ENCODE peak calls at places on chromosomes 4 and X, in eight cellular contexts. One of them, this sample, is unnamed.

GRCh38 chr4:89539797-89540711 is 232.5 kb upstream of the GPRIN3 start:
- DNase-seq in suprapubic skin: no peak
- DNase-seq in CD4-positive, CD25-positive, alpha-beta regulatory T cell: no peak
- DNase-seq in prostate gland: no peak
- DNase-seq in RWPE2: no peak
- DNase-seq in caudate nucleus: no peak
- DNase-seq in right atrium auricular region: no peak
- DNase-seq in substantia nigra: no peak
- DNase-seq in this sample: peak; percentile 21

GRCh38 chrX:115357316-115357715 is 67.8 kb downstream of the LUZP4 start:
- DNase-seq in suprapubic skin: no peak
- DNase-seq in CD4-positive, CD25-positive, alpha-beta regulatory T cell: no peak
- DNase-seq in prostate gland: no peak
- DNase-seq in RWPE2: no peak
- DNase-seq in caudate nucleus: no peak
- DNase-seq in right atrium auricular region: no peak
- DNase-seq in substantia nigra: no peak
- DNase-seq in this sample: peak; percentile 19

GRCh38 chr4:161581262-161581661 is 582.5 kb downstream of the FSTL5 start:
- DNase-seq in suprapubic skin: no peak
- DNase-seq in CD4-positive, CD25-positive, alpha-beta regulatory T cell: no peak
- DNase-seq in prostate gland: no peak
- DNase-seq in RWPE2: no peak
- DNase-seq in caudate nucleus: no peak
- DNase-seq in right atrium auricular region: no peak
- DNase-seq in substantia nigra: no peak
- DNase-seq in this sample: no peak

GRCh38 chr4:136680761-136681160 is 851.5 kb downstream of the PCDH18 start:
- DNase-seq in suprapubic skin: no peak
- DNase-seq in CD4-positive, CD25-positive, alpha-beta regulatory T cell: no peak
- DNase-seq in prostate gland: no peak
- DNase-seq in RWPE2: no peak
- DNase-seq in caudate nucleus: no peak
- DNase-seq in right atrium auricular region: no peak
- DNase-seq in substantia nigra: no peak
- DNase-seq in this sample: no peak

GRCh38 chr4:141348589-141348988 is 127.9 kb downstream of the ZNF330 start:
- DNase-seq in suprapubic skin: no peak
- DNase-seq in CD4-positive, CD25-positive, alpha-beta regulatory T cell: no peak
- DNase-seq in prostate gland: no peak
- DNase-seq in RWPE2: no peak
- DNase-seq in caudate nucleus: no peak
- DNase-seq in right atrium auricular region: no peak
- DNase-seq in substantia nigra: no peak
- DNase-seq in this sample: no peak

GRCh38 chr4:139582044-139582443 is 26.0 kb upstream of the SETD7 start:
- DNase-seq in suprapubic skin: no peak
- DNase-seq in CD4-positive, CD25-positive, alpha-beta regulatory T cell: no peak
- DNase-seq in prostate gland: no peak
- DNase-seq in RWPE2: no peak
- DNase-seq in caudate nucleus: no peak
- DNase-seq in right atrium auricular region: no peak
- DNase-seq in substantia nigra: no peak
- DNase-seq in this sample: peak; percentile 61

GRCh38 chrX:22095306-22095705 is 63.2 kb downstream of the PHEX start:
- DNase-seq in suprapubic skin: peak; percentile 75
- DNase-seq in CD4-positive, CD25-positive, alpha-beta regulatory T cell: no peak
- DNase-seq in prostate gland: no peak
- DNase-seq in RWPE2: no peak
- DNase-seq in caudate nucleus: no peak
- DNase-seq in right atrium auricular region: no peak
- DNase-seq in substantia nigra: no peak
- DNase-seq in this sample: peak; percentile 67

GRCh38 chrX:2875798-2876399 is 47.2 kb downstream of the GYG2 start:
- DNase-seq in suprapubic skin: no peak
- DNase-seq in CD4-positive, CD25-positive, alpha-beta regulatory T cell: no peak
- DNase-seq in prostate gland: no peak
- DNase-seq in RWPE2: no peak
- DNase-seq in caudate nucleus: no peak
- DNase-seq in right atrium auricular region: peak; percentile 11
- DNase-seq in substantia nigra: no peak
- DNase-seq in this sample: no peak

GRCh38 chr4:107616838-107617389 is 103.1 kb downstream of the PAPSS1 start:
- DNase-seq in suprapubic skin: no peak
- DNase-seq in CD4-positive, CD25-positive, alpha-beta regulatory T cell: no peak
- DNase-seq in prostate gland: no peak
- DNase-seq in RWPE2: no peak
- DNase-seq in caudate nucleus: no peak
- DNase-seq in right atrium auricular region: no peak
- DNase-seq in substantia nigra: no peak
- DNase-seq in this sample: peak; percentile 13

GRCh38 chr4:101306764-101307615 is 40.3 kb downstream of the PPP3CA start:
- DNase-seq in suprapubic skin: no peak
- DNase-seq in CD4-positive, CD25-positive, alpha-beta regulatory T cell: no peak
- DNase-seq in prostate gland: no peak
- DNase-seq in RWPE2: no peak
- DNase-seq in caudate nucleus: no peak
- DNase-seq in right atrium auricular region: no peak
- DNase-seq in substantia nigra: no peak
- DNase-seq in this sample: no peak

GRCh38 chr4:152894673-152895072 is 41.5 kb upstream of the FHDC1 start:
- DNase-seq in suprapubic skin: no peak
- DNase-seq in CD4-positive, CD25-positive, alpha-beta regulatory T cell: no peak
- DNase-seq in prostate gland: no peak
- DNase-seq in RWPE2: no peak
- DNase-seq in caudate nucleus: no peak
- DNase-seq in right atrium auricular region: no peak
- DNase-seq in substantia nigra: no peak
- DNase-seq in this sample: peak; percentile 63

GRCh38 chrX:12771445-12772069 is 19.7 kb upstream of the PRPS2 start:
- DNase-seq in suprapubic skin: no peak
- DNase-seq in CD4-positive, CD25-positive, alpha-beta regulatory T cell: peak; percentile 85
- DNase-seq in prostate gland: peak; percentile 7
- DNase-seq in RWPE2: no peak
- DNase-seq in caudate nucleus: no peak
- DNase-seq in right atrium auricular region: no peak
- DNase-seq in substantia nigra: peak; percentile 2
- DNase-seq in this sample: peak; percentile 31

GRCh38 chrX:47218920-47219815 is 687 bp downstream of the CDK16 start:
- DNase-seq in suprapubic skin: peak; percentile 79
- DNase-seq in CD4-positive, CD25-positive, alpha-beta regulatory T cell: peak; percentile 55
- DNase-seq in prostate gland: no peak
- DNase-seq in RWPE2: no peak
- DNase-seq in caudate nucleus: no peak
- DNase-seq in right atrium auricular region: no peak
- DNase-seq in substantia nigra: peak; percentile 12
- DNase-seq in this sample: no peak

GRCh38 chr4:170827562-170828260 is 738.0 kb upstream of the AADAT start:
- DNase-seq in suprapubic skin: no peak
- DNase-seq in CD4-positive, CD25-positive, alpha-beta regulatory T cell: no peak
- DNase-seq in prostate gland: no peak
- DNase-seq in RWPE2: no peak
- DNase-seq in caudate nucleus: no peak
- DNase-seq in right atrium auricular region: no peak
- DNase-seq in substantia nigra: no peak
- DNase-seq in this sample: no peak

GRCh38 chr4:14176613-14177012 is 549.1 kb upstream of the BOD1L1 start:
- DNase-seq in suprapubic skin: no peak
- DNase-seq in CD4-positive, CD25-positive, alpha-beta regulatory T cell: no peak
- DNase-seq in prostate gland: no peak
- DNase-seq in RWPE2: no peak
- DNase-seq in caudate nucleus: no peak
- DNase-seq in right atrium auricular region: no peak
- DNase-seq in substantia nigra: no peak
- DNase-seq in this sample: peak; percentile 49

GRCh38 chr4:8852118-8852704 is 19.4 kb downstream of the HMX1 start:
- DNase-seq in suprapubic skin: no peak
- DNase-seq in CD4-positive, CD25-positive, alpha-beta regulatory T cell: no peak
- DNase-seq in prostate gland: no peak
- DNase-seq in RWPE2: no peak
- DNase-seq in caudate nucleus: no peak
- DNase-seq in right atrium auricular region: no peak
- DNase-seq in substantia nigra: no peak
- DNase-seq in this sample: no peak

GRCh38 chr4:52824270-52824602 is 37.9 kb upstream of the RASL11B start:
- DNase-seq in suprapubic skin: no peak
- DNase-seq in CD4-positive, CD25-positive, alpha-beta regulatory T cell: no peak
- DNase-seq in prostate gland: no peak
- DNase-seq in RWPE2: no peak
- DNase-seq in caudate nucleus: no peak
- DNase-seq in right atrium auricular region: no peak
- DNase-seq in substantia nigra: no peak
- DNase-seq in this sample: no peak

GRCh38 chr4:169677150-169677732 is 56.9 kb downstream of the CLCN3 start:
- DNase-seq in suprapubic skin: no peak
- DNase-seq in CD4-positive, CD25-positive, alpha-beta regulatory T cell: no peak
- DNase-seq in prostate gland: no peak
- DNase-seq in RWPE2: no peak
- DNase-seq in caudate nucleus: no peak
- DNase-seq in right atrium auricular region: no peak
- DNase-seq in substantia nigra: no peak
- DNase-seq in this sample: no peak

GRCh38 chr4:122874194-122874593 is 47.6 kb downstream of the FGF2 start:
- DNase-seq in suprapubic skin: no peak
- DNase-seq in CD4-positive, CD25-positive, alpha-beta regulatory T cell: no peak
- DNase-seq in prostate gland: no peak
- DNase-seq in RWPE2: no peak
- DNase-seq in caudate nucleus: no peak
- DNase-seq in right atrium auricular region: no peak
- DNase-seq in substantia nigra: no peak
- DNase-seq in this sample: peak; percentile 90

GRCh38 chr4:100081511-100081910 is 108.8 kb downstream of the DDIT4L start:
- DNase-seq in suprapubic skin: no peak
- DNase-seq in CD4-positive, CD25-positive, alpha-beta regulatory T cell: no peak
- DNase-seq in prostate gland: no peak
- DNase-seq in RWPE2: no peak
- DNase-seq in caudate nucleus: no peak
- DNase-seq in right atrium auricular region: no peak
- DNase-seq in substantia nigra: no peak
- DNase-seq in this sample: no peak

GRCh38 chr4:754221-755120 is 48.8 kb downstream of the PCGF3 start:
- DNase-seq in suprapubic skin: no peak
- DNase-seq in CD4-positive, CD25-positive, alpha-beta regulatory T cell: no peak
- DNase-seq in prostate gland: no peak
- DNase-seq in RWPE2: no peak
- DNase-seq in caudate nucleus: no peak
- DNase-seq in right atrium auricular region: no peak
- DNase-seq in substantia nigra: no peak
- DNase-seq in this sample: no peak

GRCh38 chrX:153374426-153374825 is 26.7 kb downstream of the PNMA6E start:
- DNase-seq in suprapubic skin: no peak
- DNase-seq in CD4-positive, CD25-positive, alpha-beta regulatory T cell: no peak
- DNase-seq in prostate gland: no peak
- DNase-seq in RWPE2: no peak
- DNase-seq in caudate nucleus: no peak
- DNase-seq in right atrium auricular region: no peak
- DNase-seq in substantia nigra: no peak
- DNase-seq in this sample: no peak

GRCh38 chrX:66030505-66031317 is 9.2 kb downstream of the VSIG4 start:
- DNase-seq in suprapubic skin: no peak
- DNase-seq in CD4-positive, CD25-positive, alpha-beta regulatory T cell: peak; percentile 55
- DNase-seq in prostate gland: no peak
- DNase-seq in RWPE2: no peak
- DNase-seq in caudate nucleus: no peak
- DNase-seq in right atrium auricular region: no peak
- DNase-seq in substantia nigra: peak; percentile 4
- DNase-seq in this sample: peak; percentile 7

GRCh38 chr4:189974056-189974455 is 33.4 kb downstream of the FRG1 start:
- DNase-seq in suprapubic skin: no peak
- DNase-seq in CD4-positive, CD25-positive, alpha-beta regulatory T cell: peak; percentile 16
- DNase-seq in prostate gland: no peak
- DNase-seq in RWPE2: no peak
- DNase-seq in caudate nucleus: no peak
- DNase-seq in right atrium auricular region: no peak
- DNase-seq in substantia nigra: no peak
- DNase-seq in this sample: no peak

GRCh38 chrX:111376897-111377601 is 34.9 kb downstream of the DCX start:
- DNase-seq in suprapubic skin: no peak
- DNase-seq in CD4-positive, CD25-positive, alpha-beta regulatory T cell: no peak
- DNase-seq in prostate gland: no peak
- DNase-seq in RWPE2: no peak
- DNase-seq in caudate nucleus: no peak
- DNase-seq in right atrium auricular region: no peak
- DNase-seq in substantia nigra: no peak
- DNase-seq in this sample: no peak

GRCh38 chrX:11089802-11090201 is 21.3 kb upstream of the HCCS start:
- DNase-seq in suprapubic skin: no peak
- DNase-seq in CD4-positive, CD25-positive, alpha-beta regulatory T cell: no peak
- DNase-seq in prostate gland: no peak
- DNase-seq in RWPE2: no peak
- DNase-seq in caudate nucleus: no peak
- DNase-seq in right atrium auricular region: no peak
- DNase-seq in substantia nigra: no peak
- DNase-seq in this sample: no peak
- H3K27ac ChIP-seq in suprapubic skin: no peak overlapping the region
- H3K27ac ChIP-seq in CD4-positive, CD25-positive, alpha-beta regulatory T cell: no peak overlapping the region
- H3K27ac ChIP-seq in prostate gland: no peak overlapping the region
- H3K27ac ChIP-seq in RWPE2: no peak overlapping the region
- H3K27ac ChIP-seq in caudate nucleus: no peak overlapping the region
- H3K27ac ChIP-seq in right atrium auricular region: no peak overlapping the region
- H3K27ac ChIP-seq in substantia nigra: no peak overlapping the region
- H3K27ac ChIP-seq in this sample: no peak overlapping the region

GRCh38 chr4:6113641-6114040 is 86.7 kb downstream of the JAKMIP1 start:
- DNase-seq in suprapubic skin: no peak
- DNase-seq in CD4-positive, CD25-positive, alpha-beta regulatory T cell: no peak
- DNase-seq in prostate gland: no peak
- DNase-seq in RWPE2: no peak
- DNase-seq in caudate nucleus: no peak
- DNase-seq in right atrium auricular region: no peak
- DNase-seq in substantia nigra: no peak
- DNase-seq in this sample: no peak
- H3K27ac ChIP-seq in suprapubic skin: no peak overlapping the region
- H3K27ac ChIP-seq in CD4-positive, CD25-positive, alpha-beta regulatory T cell: no peak overlapping the region
- H3K27ac ChIP-seq in prostate gland: no peak overlapping the region
- H3K27ac ChIP-seq in RWPE2: no peak overlapping the region
- H3K27ac ChIP-seq in caudate nucleus: no peak overlapping the region
- H3K27ac ChIP-seq in right atrium auricular region: no peak overlapping the region
- H3K27ac ChIP-seq in substantia nigra: no peak overlapping the region
- H3K27ac ChIP-seq in this sample: no peak overlapping the region

GRCh38 chr4:174119818-174120217 is 163.6 kb downstream of the FBXO8 start:
- DNase-seq in suprapubic skin: no peak
- DNase-seq in CD4-positive, CD25-positive, alpha-beta regulatory T cell: no peak
- DNase-seq in prostate gland: no peak
- DNase-seq in RWPE2: no peak
- DNase-seq in caudate nucleus: no peak
- DNase-seq in right atrium auricular region: no peak
- DNase-seq in substantia nigra: no peak
- DNase-seq in this sample: no peak
- H3K27ac ChIP-seq in suprapubic skin: no peak overlapping the region
- H3K27ac ChIP-seq in CD4-positive, CD25-positive, alpha-beta regulatory T cell: no peak overlapping the region
- H3K27ac ChIP-seq in prostate gland: no peak overlapping the region
- H3K27ac ChIP-seq in RWPE2: no peak overlapping the region
- H3K27ac ChIP-seq in caudate nucleus: no peak overlapping the region
- H3K27ac ChIP-seq in right atrium auricular region: peak overlapping the region; percentile 82
- H3K27ac ChIP-seq in substantia nigra: no peak overlapping the region
- H3K27ac ChIP-seq in this sample: no peak overlapping the region

DNA sequence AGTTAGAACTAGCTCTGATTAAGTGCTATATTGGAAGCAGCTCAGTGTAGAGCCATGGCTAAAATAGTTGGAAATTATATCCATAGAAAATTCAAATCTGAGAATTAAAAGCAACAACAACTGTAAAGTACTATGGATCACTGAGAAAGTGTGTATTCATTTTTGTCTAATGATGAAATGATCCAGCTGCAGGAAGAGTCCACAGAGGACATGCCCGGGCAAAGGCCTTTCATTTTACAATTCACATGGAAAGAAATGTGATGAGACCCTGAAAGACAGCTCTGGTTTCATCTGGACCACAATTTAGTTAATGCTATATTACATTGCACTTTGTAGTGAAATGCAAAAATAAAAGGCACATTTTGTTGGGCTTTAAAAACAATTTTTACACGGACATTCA is 196.8 kb upstream of the FAT1 start:
- DNase-seq in suprapubic skin: no peak
- DNase-seq in CD4-positive, CD25-positive, alpha-beta regulatory T cell: no peak
- DNase-seq in prostate gland: no peak
- DNase-seq in RWPE2: no peak
- DNase-seq in caudate nucleus: no peak
- DNase-seq in right atrium auricular region: no peak
- DNase-seq in substantia nigra: no peak
- DNase-seq in this sample: peak; percentile 80
- H3K27ac ChIP-seq in suprapubic skin: no peak overlapping the region
- H3K27ac ChIP-seq in CD4-positive, CD25-positive, alpha-beta regulatory T cell: no peak overlapping the region
- H3K27ac ChIP-seq in prostate gland: no peak overlapping the region
- H3K27ac ChIP-seq in RWPE2: peak overlapping the region; percentile 80
- H3K27ac ChIP-seq in caudate nucleus: no peak overlapping the region
- H3K27ac ChIP-seq in right atrium auricular region: no peak overlapping the region
- H3K27ac ChIP-seq in substantia nigra: no peak overlapping the region
- H3K27ac ChIP-seq in this sample: peak overlapping the region; percentile 96

This sample was measured in IMR-90.